ENCODE peak calls at places on chromosomes 11 and 22, in five cellular contexts. N is epithelial cell of esophagus; D is activated B cell treated with CpG ODN at 0.5 μM for 24 hours; A is colonic mucosa; J is CD8-positive, alpha-beta T cell. R is an unnamed sample.

GRCh38 chr11:77431813-77432212 is 42.1 kb downstream of the PAK1 start:
- DNase-seq in D (no peak), N (no peak), A (no peak), J (no peak), R (no peak)

GRCh38 chr11:114181752-114182151 is 114.4 kb upstream of the NNMT start:
- DNase-seq in N (no peak), A (no peak), D (no peak), J (no peak), R (no peak)

GRCh38 chr11:130415719-130416536 is 12.5 kb downstream of the ADAMTS8 start:
- DNase-seq in N (no peak), A (no peak), D (no peak), J (no peak), R (no peak)

GRCh38 chr11:1231396-1232327 is 8.8 kb downstream of the MUC5B start:
- DNase-seq in N (no peak), A (peak; percentile 47), D (no peak), J (no peak), R (no peak)

GRCh38 chr22:34851918-34852662 is 213.9 kb upstream of the ISX start:
- DNase-seq in A (no peak), J (no peak), N (no peak), D (no peak), R (no peak)

GRCh38 chr22:24894998-24895397 is 51.5 kb downstream of the LHFPL7 start:
- DNase-seq in D (no peak), A (peak; percentile 88), J (no peak), N (peak; percentile 75), R (no peak)

GRCh38 chr22:35424761-35425160 is 24.8 kb downstream of the MCM5 start:
- DNase-seq in A (no peak), J (no peak), D (no peak), N (no peak), R (no peak)

GRCh38 chr11:112265659-112266409 is 5.2 kb upstream of the PLET1 start:
- DNase-seq in N (peak; percentile 21), A (no peak), J (no peak), D (no peak), R (no peak)

GRCh38 chr22:47038206-47038835 is 275.9 kb downstream of the TBC1D22A start:
- DNase-seq in J (no peak), N (no peak), D (no peak), A (no peak), R (no peak)

GRCh38 chr22:43928418-43929307 is 5.1 kb downstream of the PNPLA3 start:
- DNase-seq in N (no peak), A (no peak), J (no peak), D (no peak), R (no peak)

GRCh38 chr11:94193288-94193687 is 64.6 kb downstream of the PANX1 start:
- DNase-seq in A (no peak), N (peak; percentile 76), D (no peak), J (no peak), R (no peak)

GRCh38 chr22:46501701-46502100 is 35.7 kb downstream of the CELSR1 start:
- DNase-seq in A (no peak), N (peak; percentile 78), J (no peak), D (no peak), R (no peak)

GRCh38 chr11:93487032-93487483 is 56.1 kb downstream of the SMCO4 start:
- DNase-seq in N (no peak), D (no peak), A (no peak), J (no peak), R (no peak)

GRCh38 chr11:77198440-77198849 is 70.4 kb downstream of the MYO7A start:
- DNase-seq in A (no peak), D (peak; percentile 13), J (no peak), N (peak; percentile 23), R (no peak)

GRCh38 chr11:8261921-8262551 is 1.6 kb downstream of the LMO1 start:
- DNase-seq in D (no peak), J (no peak), A (no peak), N (no peak), R (no peak)

GRCh38 chr11:66858939-66859685 is 2.2 kb downstream of the LRFN4 start:
- DNase-seq in J (no peak), D (no peak), A (no peak), N (no peak), R (no peak)

GRCh38 chr11:3982431-3982830 is 112.2 kb upstream of the RRM1 start:
- DNase-seq in A (no peak), D (no peak), N (no peak), J (no peak), R (no peak)

GRCh38 chr11:88363004-88363403 is 25.5 kb upstream of the CTSC start:
- DNase-seq in J (no peak), D (no peak), N (no peak), A (no peak), R (no peak)

GRCh38 chr11:640021-640706 is 3.1 kb downstream of the DRD4 start:
- DNase-seq in J (no peak), A (no peak), D (no peak), N (no peak), R (no peak)

GRCh38 chr22:43925433-43926348 is 2.1 kb downstream of the PNPLA3 start:
- DNase-seq in J (no peak), A (no peak), D (no peak), N (peak; percentile 86), R (no peak)

GRCh38 chr11:44828296-44828695 is 101.5 kb downstream of the TSPAN18 start:
- DNase-seq in D (no peak), N (no peak), A (no peak), J (no peak), R (no peak)

GRCh38 chr22:30304495-30305244 is 15.4 kb upstream of the CASTOR1 start:
- DNase-seq in D (no peak), N (peak; percentile 77), J (no peak), A (no peak), R (no peak)

GRCh38 chr11:36091256-36091811 is 147.5 kb downstream of the LDLRAD3 start:
- DNase-seq in J (no peak), A (no peak), N (no peak), D (no peak), R (no peak)

GRCh38 chr11:61833478-61833877 is 5.4 kb downstream of the FADS2 start:
- DNase-seq in D (no peak), N (no peak), A (no peak), J (no peak), R (no peak)

GRCh38 chr11:44681698-44682097 is 45.1 kb upstream of the TSPAN18 start:
- DNase-seq in J (no peak), D (no peak), N (no peak), A (no peak), R (no peak)

GRCh38 chr11:65806972-65807371 is 20.1 kb downstream of the OVOL1 start:
- DNase-seq in J (no peak), A (no peak), D (no peak), N (no peak), R (no peak)

GRCh38 chr11:65802841-65803240 is 16.0 kb downstream of the OVOL1 start:
- DNase-seq in D (no peak), J (no peak), N (no peak), A (no peak), R (no peak)

GRCh38 chr11:65801153-65801987 is 14.5 kb downstream of the OVOL1 start:
- DNase-seq in D (no peak), J (no peak), A (no peak), N (no peak), R (no peak)

GRCh38 chr11:65808744-65809341 is 22.0 kb downstream of the OVOL1 start:
- DNase-seq in A (no peak), D (no peak), J (no peak), N (no peak), R (no peak)

GRCh38 chr11:65803797-65804492 is 17.1 kb downstream of the OVOL1 start:
- DNase-seq in J (no peak), D (no peak), N (no peak), A (no peak), R (no peak)
- TF ChIP-seq CTCF in J (no peak), D (no peak), N (no peak), A (no peak), R (no peak)

DNA sequence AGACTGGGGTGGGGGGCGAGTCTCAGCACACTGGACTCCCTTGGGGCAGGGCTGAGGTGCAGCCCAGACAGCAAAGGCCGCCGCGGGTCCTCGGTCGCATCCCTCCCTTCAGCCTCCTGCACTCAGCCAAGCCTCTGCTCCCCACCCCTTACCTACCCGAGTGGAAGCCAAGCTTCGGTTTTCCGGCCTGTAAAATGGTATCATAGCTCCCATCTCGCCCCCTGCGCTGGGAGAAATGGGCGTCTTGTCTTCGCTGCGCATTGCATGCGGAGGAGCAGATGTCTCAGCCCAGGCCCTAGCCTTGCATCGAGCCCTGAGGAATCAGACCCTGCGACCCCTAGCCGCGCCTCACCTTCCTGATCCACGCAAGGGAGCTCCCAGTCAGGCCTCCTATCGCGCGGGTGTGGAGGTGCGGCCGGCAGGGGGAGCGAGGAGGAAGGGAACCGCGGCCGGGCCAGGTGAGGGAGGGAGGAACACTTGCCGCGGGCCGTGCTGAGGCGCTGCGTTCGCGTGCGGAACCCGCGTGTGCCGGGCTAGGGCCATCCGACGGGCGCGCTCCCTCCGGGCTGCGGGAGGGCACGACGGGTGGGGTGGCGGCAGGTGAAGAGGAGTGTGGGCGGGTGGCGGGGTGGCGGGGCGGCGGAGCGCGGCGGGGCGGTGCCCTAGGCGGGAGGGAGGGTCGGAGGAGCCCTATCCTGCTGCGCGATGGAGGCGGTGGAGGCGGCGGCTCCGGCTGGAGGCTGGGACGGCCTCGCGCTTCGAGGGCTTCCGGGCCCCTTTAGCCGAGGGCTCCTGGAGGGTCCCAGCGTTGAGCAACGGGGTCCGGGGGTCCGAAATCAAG is 4.1 kb upstream of the TBX1 start:
- DNase-seq in N (peak; percentile 82), A (peak; percentile 49), J (peak; percentile 55), D (no peak), R (peak; percentile 53)
- TF ChIP-seq CTCF in N (peak; percentile 63), A (peak; percentile 46), J (peak; percentile 37), D (no peak), R (peak; percentile 56)

DNA sequence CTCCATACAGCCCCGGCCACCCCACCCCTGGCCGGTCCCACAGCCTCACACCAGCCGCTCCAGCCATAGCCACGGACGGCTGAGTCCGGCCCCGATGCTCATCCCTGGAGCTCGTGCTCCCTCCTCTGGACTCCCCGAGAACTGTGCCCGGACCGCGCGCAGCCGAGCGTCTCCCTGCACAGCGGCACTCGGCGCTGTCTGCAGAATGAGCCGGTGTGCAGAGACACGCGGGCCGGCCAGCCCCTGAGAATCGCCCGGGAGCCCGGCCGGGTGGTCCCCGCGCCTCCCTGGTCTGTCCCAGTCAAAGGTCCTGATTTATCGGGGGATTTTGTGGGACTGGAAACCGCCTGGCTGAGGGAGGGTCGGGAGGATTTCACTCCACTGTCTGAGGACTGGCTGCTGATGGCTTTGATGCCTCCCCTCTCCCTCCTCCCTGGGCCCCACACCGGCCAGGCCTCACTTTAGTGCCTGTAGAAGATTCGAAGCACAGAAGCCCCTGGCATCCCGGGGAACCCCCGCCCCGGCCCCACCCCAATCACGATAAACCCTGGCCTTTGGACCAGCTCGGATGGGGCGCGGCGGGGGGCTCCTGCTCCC is 102.7 kb downstream of the BRD1 start:
- DNase-seq in A (peak; percentile 53), D (peak; percentile 37), N (peak; percentile 13), J (peak; percentile 54), R (peak; percentile 71)
- TF ChIP-seq CTCF in A (peak; percentile 66), D (no peak), N (peak; percentile 27), J (peak; percentile 74), R (peak; percentile 84)

DNA sequence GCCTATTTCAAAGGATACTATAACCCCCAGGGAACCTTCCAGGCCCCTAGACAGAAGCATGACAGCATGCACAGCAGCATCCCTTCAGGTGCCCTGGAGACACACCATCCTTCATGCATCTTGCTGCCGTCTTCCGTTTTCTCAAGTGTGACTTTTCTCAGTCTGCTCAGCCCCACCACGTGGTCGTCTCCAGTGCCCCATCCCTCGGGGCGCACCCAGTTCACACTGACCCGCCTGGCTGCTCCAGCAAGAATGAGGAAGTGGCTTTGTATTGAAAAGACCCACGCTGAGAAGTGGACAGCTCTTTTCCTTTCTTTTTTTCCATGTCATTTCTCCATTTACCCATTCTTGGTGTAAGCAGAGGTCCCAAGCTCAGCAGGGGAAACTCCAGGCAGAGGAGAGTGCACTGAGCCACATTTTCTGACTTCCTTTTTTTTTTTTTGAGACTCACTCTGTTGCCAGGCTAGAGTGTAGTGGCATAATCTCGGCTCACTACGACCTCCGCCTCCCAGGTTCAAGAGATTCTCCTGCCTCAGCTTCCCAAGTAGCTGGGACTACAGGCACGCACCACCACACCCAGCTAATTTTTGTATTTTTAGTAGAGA is 14.5 kb downstream of the SERPINH1 start:
- DNase-seq in D (peak; percentile 60), J (no peak), N (no peak), A (no peak), R (no peak)
- TF ChIP-seq CTCF in D (no peak), J (no peak), N (no peak), A (no peak), R (no peak)